ENCODE peak calls at places on chromosomes 11 and 22, in four cellular contexts. R, K, P and D are unnamed samples.

GRCh38 chr11:47272706-47273105 is 2.8 kb downstream of the MADD start:
- DNase-seq in R (no peak), K (no peak), P (no peak), D (no peak)

GRCh38 chr11:279040-279965 is 1.1 kb downstream of the NLRP6 start:
- DNase-seq in R (peak; percentile 54), K (no peak), P (no peak), D (no peak)

GRCh38 chr11:33734441-33735165 is 1.6 kb downstream of the CD59 start:
- DNase-seq in R (no peak), K (no peak), P (no peak), D (no peak)

GRCh38 chr11:118148240-118148639 is 4.4 kb downstream of the SCN4B start:
- DNase-seq in R (no peak), K (peak; percentile 7), P (no peak), D (no peak)

GRCh38 chr22:39646614-39647210 is 76.2 kb downstream of the CACNA1I start:
- DNase-seq in R (no peak), K (no peak), P (no peak), D (no peak)

GRCh38 chr11:11553595-11553994 is 68.2 kb downstream of the GALNT18 start:
- DNase-seq in R (no peak), K (no peak), P (no peak), D (no peak)

GRCh38 chr11:36009469-36009868 is 65.6 kb downstream of the LDLRAD3 start:
- DNase-seq in R (no peak), K (no peak), P (no peak), D (no peak)

GRCh38 chr11:2655834-2656622 is 43.8 kb downstream of the KCNQ1OT1 start:
- DNase-seq in R (no peak), K (no peak), P (peak; percentile 10), D (no peak)

GRCh38 chr22:30880181-30880601 is 88.4 kb downstream of the MORC2 start:
- DNase-seq in R (no peak), K (no peak), P (no peak), D (no peak)

GRCh38 chr11:61922539-61922938 is 5.2 kb upstream of the RAB3IL1 start:
- DNase-seq in R (peak; percentile 88), K (no peak), P (no peak), D (peak; percentile 28)

GRCh38 chr11:65292866-65293265 is 21.8 kb upstream of the CDC42EP2 start:
- DNase-seq in R (no peak), K (no peak), P (no peak), D (no peak)

GRCh38 chr11:36878747-36879146 is 280.7 kb upstream of the RAG2 start:
- DNase-seq in R (no peak), K (no peak), P (no peak), D (no peak)

GRCh38 chr11:34750692-34751405 is 130.0 kb downstream of the EHF start:
- DNase-seq in R (no peak), K (no peak), P (no peak), D (no peak)

GRCh38 chr11:20363500-20364411 is at the start of gene HTATIP2:
- DNase-seq in R (no peak), K (no peak), P (peak; percentile 68), D (peak; percentile 37)

GRCh38 chr11:21374381-21374780 is 705.0 kb downstream of the NELL1 start:
- DNase-seq in R (no peak), K (no peak), P (no peak), D (no peak)

GRCh38 chr11:5655474-5655873 is 29.4 kb downstream of the TRIM5 start:
- DNase-seq in R (no peak), K (no peak), P (no peak), D (no peak)

GRCh38 chr11:27619936-27620335 is 80.3 kb downstream of the BDNF start:
- DNase-seq in R (no peak), K (no peak), P (no peak), D (no peak)

GRCh38 chr22:19664406-19664805 is 49.9 kb upstream of the SEPTIN5 start:
- DNase-seq in R (no peak), K (no peak), P (no peak), D (no peak)

GRCh38 chr22:39392341-39392948 is 7.1 kb upstream of the TAB1 start:
- DNase-seq in R (no peak), K (peak; percentile 41), P (no peak), D (peak; percentile 71)

GRCh38 chr22:47174671-47175111 is 412.2 kb downstream of the TBC1D22A start:
- DNase-seq in R (no peak), K (no peak), P (no peak), D (no peak)

GRCh38 chr11:2800655-2801531 is 84.7 kb downstream of the CDKN1C start:
- DNase-seq in R (no peak), K (no peak), P (no peak), D (no peak)

GRCh38 chr11:66002648-66003225 is 434 bp downstream of the BANF1 start:
- DNase-seq in R (no peak), K (peak; percentile 45), P (peak; percentile 52), D (no peak)

GRCh38 chr22:18023509-18024275 is 669 bp downstream of the MICAL3 start:
- DNase-seq in R (peak; percentile 87), K (no peak), P (peak; percentile 83), D (no peak)

GRCh38 chr11:128621491-128622136 is 34.3 kb upstream of the ETS1 start:
- DNase-seq in R (no peak), K (no peak), P (no peak), D (no peak)

GRCh38 chr22:30327864-30328345 is 1.2 kb upstream of the TBC1D10A start:
- DNase-seq in R (peak; percentile 35), K (peak; percentile 53), P (peak; percentile 31), D (no peak)

GRCh38 chr11:11027271-11027670 is 169.4 kb upstream of the ZBED5 start:
- DNase-seq in R (no peak), K (no peak), P (peak; percentile 36), D (no peak)

GRCh38 chr11:134592391-134592990 is 180.4 kb upstream of the B3GAT1 start:
- DNase-seq in R (peak; percentile 51), K (peak; percentile 15), P (peak; percentile 21), D (peak; percentile 25)

GRCh38 chr11:80616070-80616800 is 1175.4 kb upstream of the TENM4 start:
- DNase-seq in R (peak; percentile 6), K (no peak), P (no peak), D (no peak)

GRCh38 chr11:80617156-80617555 is 1176.3 kb upstream of the TENM4 start:
- DNase-seq in R (no peak), K (no peak), P (no peak), D (no peak)

GRCh38 chr11:80621871-80622270 is 1181.0 kb upstream of the TENM4 start:
- DNase-seq in R (no peak), K (no peak), P (no peak), D (no peak)

GRCh38 chr11:80620867-80621266 is 1180.0 kb upstream of the TENM4 start:
- DNase-seq in R (no peak), K (no peak), P (no peak), D (no peak)
- TF ChIP-seq REST in R (no peak), K (no peak), P (no peak), D (no peak)

DNA sequence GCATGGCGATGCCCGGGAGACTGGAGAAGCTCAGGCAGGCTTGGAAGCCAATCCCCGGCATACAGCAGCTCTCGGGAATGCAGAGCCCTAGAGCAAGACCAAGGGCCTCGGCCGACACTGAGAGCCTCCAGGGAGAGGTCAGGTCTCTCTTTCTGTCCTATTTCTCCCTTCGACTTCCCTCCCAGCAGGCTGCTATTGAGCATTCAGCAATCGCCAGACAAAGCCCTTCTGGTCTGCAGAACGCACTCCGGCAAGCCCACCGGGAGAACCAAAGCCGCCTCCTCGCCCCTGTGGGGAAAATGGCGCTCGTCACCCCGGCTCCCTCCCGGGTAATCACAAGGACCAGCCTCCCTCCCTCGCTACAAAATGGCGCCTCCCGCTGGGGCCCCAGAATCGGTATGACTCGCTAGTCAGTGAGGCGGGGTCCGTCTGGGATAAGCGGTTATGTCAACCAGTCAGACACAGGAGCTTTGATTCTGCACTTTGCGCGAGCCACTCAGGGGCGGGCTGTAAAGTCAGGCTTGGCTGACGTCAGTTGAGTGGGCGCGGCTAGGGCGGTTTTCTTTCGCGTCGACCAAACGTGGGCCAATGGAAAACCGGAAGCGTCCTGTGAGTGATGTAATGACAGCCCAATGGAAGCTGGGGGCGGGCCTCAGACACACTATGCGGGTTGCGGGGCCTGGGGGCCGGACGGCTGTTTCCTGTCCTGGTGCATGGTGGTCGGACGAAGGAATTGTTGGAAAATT is at the start of gene ZNF143:
- DNase-seq in R (peak; percentile 93), K (peak; percentile 99), P (peak; percentile 100), D (peak; percentile 99)
- TF ChIP-seq REST in R (peak; percentile 22), K (no peak), P (no peak), D (peak; percentile 62)

GRCh38 chr11:70314730-70315129 is 44.2 kb downstream of the PPFIA1 start:
- DNase-seq in R (no peak), K (no peak), P (no peak), D (peak; percentile 81)

GRCh38 chr11:70312401-70313357 is 42.2 kb downstream of the PPFIA1 start:
- DNase-seq in R (no peak), K (no peak), P (no peak), D (no peak)

GRCh38 chr11:70315726-70316125 is 45.2 kb downstream of the PPFIA1 start:
- DNase-seq in R (no peak), K (no peak), P (no peak), D (peak; percentile 61)

GRCh38 chr11:70313945-70314344 is 43.5 kb downstream of the PPFIA1 start:
- DNase-seq in R (no peak), K (no peak), P (no peak), D (no peak)

DNA sequence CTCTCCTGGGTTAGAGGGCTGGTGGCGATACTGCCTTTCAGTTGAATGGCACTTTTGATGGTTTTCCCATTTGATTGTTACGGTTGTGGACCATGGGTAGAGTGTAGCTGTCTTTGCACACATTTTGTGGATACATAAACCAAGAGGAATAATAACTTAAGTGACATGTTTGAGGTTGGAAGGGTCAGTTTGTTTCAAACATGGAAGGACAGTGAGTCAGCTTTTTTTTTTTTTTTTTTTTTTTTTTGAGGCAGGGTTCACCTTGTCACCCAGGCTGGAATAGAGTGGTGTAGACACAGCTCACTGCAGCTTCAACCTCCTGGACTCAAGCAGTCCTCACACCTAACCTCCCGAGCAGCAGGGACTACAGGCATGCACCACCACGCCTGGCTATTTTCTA is 41.1 kb downstream of the PPFIA1 start:
- DNase-seq in R (no peak), K (no peak), P (no peak), D (no peak)
- TF ChIP-seq REST in R (no peak), K (no peak), P (no peak), D (no peak)

GRCh38 chr22:22348127-22348814 is 103.7 kb downstream of the VPREB1 start:
- DNase-seq in R (no peak), K (peak; percentile 45), P (peak; percentile 7), D (no peak)
- TF ChIP-seq REST in R (no peak), K (no peak), P (no peak), D (no peak)

GRCh38 chr11:6875761-6876160 is 664 bp upstream of the OR10A4 start:
- DNase-seq in R (no peak), K (no peak), P (no peak), D (no peak)
- TF ChIP-seq REST in R (no peak), K (no peak), P (no peak), D (peak; percentile 78)

GRCh38 chr11:125903753-125904659 is at the start of gene DDX25:
- DNase-seq in R (peak; percentile 95), K (no peak), P (no peak), D (no peak)
- TF ChIP-seq REST in R (no peak), K (no peak), P (peak; percentile 71), D (no peak)

GRCh38 chr11:131942878-131943277 is 572.5 kb downstream of the NTM start:
- DNase-seq in R (no peak), K (no peak), P (no peak), D (no peak)

GRCh38 chr11:131943296-131943695 is 572.9 kb downstream of the NTM start:
- DNase-seq in R (no peak), K (no peak), P (no peak), D (no peak)

GRCh38 chr11:131945695-131946094 is 575.3 kb downstream of the NTM start:
- DNase-seq in R (peak; percentile 62), K (no peak), P (no peak), D (no peak)

GRCh38 chr11:131944709-131945108 is 574.3 kb downstream of the NTM start:
- DNase-seq in R (no peak), K (no peak), P (no peak), D (no peak)
- TF ChIP-seq REST in R (no peak), K (no peak), P (no peak), D (no peak)